ENCODE peak calls at places on chromosomes 3 and 15, in four cellular contexts. I is fibroblast of lung, X is neural progenitor cell, D is HepG2. P is an unnamed sample.

GRCh38 chr15:59260090-59260489 is 53.4 kb downstream of the LDHAL6B start:
- DNase-seq in X (peak), I (no peak), D (no peak), P (no peak)

GRCh38 chr15:40358492-40359353 is 704 bp downstream of the DISP2 start:
- DNase-seq in D (no peak), I (no peak), X (no peak), P (no peak)

GRCh38 chr3:149374391-149374790 is 3.1 kb downstream of the TM4SF1 start:
- DNase-seq in I (no peak), D (no peak), X (no peak), P (no peak)

GRCh38 chr3:126104742-126105605 is 21.1 kb upstream of the SLC41A3 start:
- DNase-seq in I (no peak), D (no peak), X (no peak), P (no peak)

GRCh38 chr15:32683906-32684584 is 33.8 kb upstream of the GREM1 start:
- DNase-seq in X (no peak), D (no peak), I (peak), P (no peak)

GRCh38 chr3:134797080-134797801 is 2.2 kb downstream of the EPHB1 start:
- DNase-seq in D (no peak), X (peak), I (no peak), P (no peak)

GRCh38 chr3:14169871-14170270 is 8.5 kb downstream of the XPC start:
- DNase-seq in I (no peak), X (no peak), D (no peak), P (no peak)

GRCh38 chr3:139173372-139174108 is 128.8 kb upstream of the PRR23C start:
- DNase-seq in X (no peak), D (no peak), I (peak), P (no peak)

GRCh38 chr15:77803487-77803886 is 170.8 kb upstream of the LINGO1 start:
- DNase-seq in I (no peak), D (no peak), X (no peak), P (no peak)

GRCh38 chr3:8845641-8846040 is 76.2 kb upstream of the OXTR start:
- DNase-seq in D (no peak), I (no peak), X (no peak), P (no peak)

GRCh38 chr3:59464187-59464586 is 414.4 kb upstream of the CFAP20DC start:
- DNase-seq in D (no peak), X (peak), I (no peak), P (no peak)

GRCh38 chr3:119562307-119562961 is 3.0 kb upstream of the CD80 start:
- DNase-seq in D (no peak), I (no peak), X (no peak), P (no peak)

GRCh38 chr15:101372960-101373525 is 78.0 kb upstream of the SNRPA1 start:
- DNase-seq in D (no peak), X (no peak), I (no peak), P (no peak)

GRCh38 chr15:63188247-63188936 is 1.0 kb upstream of the RAB8B start:
- DNase-seq in X (peak), I (no peak), D (no peak), P (no peak)

GRCh38 chr15:23395832-23396231 is 41.3 kb downstream of the GOLGA8S start:
- DNase-seq in D (no peak), I (no peak), X (no peak), P (no peak)

GRCh38 chr3:45152307-45152706 is 6.1 kb upstream of the CDCP1 start:
- DNase-seq in I (no peak), X (no peak), D (no peak), P (no peak)

GRCh38 chr15:74651251-74651741 is 35.7 kb downstream of the CLK3 start:
- DNase-seq in I (no peak), X (no peak), D (no peak), P (no peak)

GRCh38 chr3:63845215-63845614 is 18.4 kb downstream of the THOC7 start:
- DNase-seq in I (no peak), X (no peak), D (no peak), P (no peak)

GRCh38 chr3:44074181-44074580 is 167.5 kb upstream of the TOPAZ1 start:
- DNase-seq in X (no peak), I (no peak), D (no peak), P (no peak)

GRCh38 chr15:31405200-31405929 is 78.7 kb downstream of the KLF13 start:
- DNase-seq in D (peak), X (no peak), I (no peak), P (no peak)

GRCh38 chr3:61892881-61893280 is 331.5 kb downstream of the PTPRG start:
- DNase-seq in X (no peak), I (no peak), D (no peak), P (no peak)

GRCh38 chr3:175896655-175897054 is 1037.5 kb downstream of the NAALADL2 start:
- DNase-seq in X (no peak), I (no peak), D (no peak), P (no peak)

GRCh38 chr3:197297020-197297419 is 1.4 kb downstream of the DLG1 start:
- DNase-seq in D (no peak), I (no peak), X (no peak), P (no peak)

GRCh38 chr3:117788086-117788485 is 1078.5 kb downstream of the TUSC7 start:
- DNase-seq in D (no peak), X (peak), I (peak), P (no peak)

GRCh38 chr3:85567074-85567676 is 608.4 kb downstream of the CADM2 start:
- DNase-seq in X (peak), D (peak), I (peak), P (no peak)

GRCh38 chr3:126798521-126798920 is 94.5 kb downstream of the CHCHD6 start:
- DNase-seq in I (no peak), X (no peak), D (no peak), P (no peak)

GRCh38 chr15:57696146-57696545 is 10.4 kb upstream of the POLR2M start:
- DNase-seq in I (no peak), X (no peak), D (no peak), P (no peak)

GRCh38 chr15:58369261-58369699 is 62.5 kb upstream of the LIPC start:
- DNase-seq in I (peak), D (peak), X (no peak), P (no peak)

GRCh38 chr15:40413036-40413435 is 7.4 kb downstream of the IVD start:
- DNase-seq in X (no peak), D (no peak), I (no peak), P (no peak)

GRCh38 chr3:129282727-129283327 is 4.2 kb downstream of the HMCES start:
- DNase-seq in D (peak), I (peak), X (no peak), P (peak)

GRCh38 chr15:32113224-32113623 is 82.9 kb downstream of the CHRNA7 start:
- DNase-seq in X (no peak), I (no peak), D (peak), P (no peak)

GRCh38 chr3:27483117-27484001 is 825 bp downstream of the SLC4A7 start:
- DNase-seq in X (peak), D (peak), I (peak), P (no peak)

GRCh38 chr15:32982001-32982400 is 212.5 kb downstream of the FMN1 start:
- DNase-seq in D (no peak), X (no peak), I (no peak), P (no peak)

GRCh38 chr3:135869439-135870105 is 96.0 kb upstream of the PPP2R3A start:
- DNase-seq in I (no peak), D (no peak), X (no peak), P (no peak)

GRCh38 chr3:112774293-112774926 is 72.3 kb downstream of the CD200R1L start:
- DNase-seq in X (no peak), I (peak), D (no peak), P (peak)

GRCh38 chr3:127328391-127328790 is 40.5 kb upstream of the PRR20G start:
- DNase-seq in I (no peak), X (no peak), D (no peak), P (no peak)

GRCh38 chr3:178320481-178321352 is 215.5 kb upstream of the KCNMB2 start:
- DNase-seq in X (no peak), I (peak), D (no peak), P (no peak)

GRCh38 chr15:31338318-31338878 is 11.8 kb downstream of the KLF13 start:
- DNase-seq in X (no peak), I (peak), D (no peak), P (no peak)

GRCh38 chr15:68543546-68544008 is 35.2 kb upstream of the CORO2B start:
- DNase-seq in D (no peak), X (no peak), I (no peak), P (no peak)

DNA sequence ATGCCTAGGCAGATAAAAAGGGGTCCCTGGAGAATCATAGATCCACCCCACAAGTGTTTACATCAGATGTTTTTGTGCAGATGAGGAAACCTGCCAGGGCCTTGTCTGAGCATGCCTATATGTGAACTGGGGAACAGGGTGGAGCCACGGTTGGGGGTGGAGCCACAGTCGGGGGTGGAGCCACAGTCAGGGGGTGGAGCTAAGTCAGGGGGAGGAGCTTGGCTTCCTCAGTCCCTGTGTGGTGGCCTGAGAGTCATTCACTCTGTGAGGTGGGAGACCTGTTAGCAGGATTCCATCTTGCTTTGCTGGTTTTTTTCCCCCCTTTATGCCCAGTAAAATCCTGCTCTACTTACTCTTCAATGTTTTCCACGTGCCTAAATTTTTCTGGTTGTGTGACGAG is 57.8 kb upstream of the TGFBR2 start:
- DNase-seq in X (no peak), I (no peak), D (no peak), P (no peak)
- H3K9ac ChIP-seq in X (no peak), I (no peak), D (no peak), P (no peak)

GRCh38 chr15:88769161-88769971 is 33.9 kb upstream of the ACAN start:
- DNase-seq in I (no peak), D (no peak), X (peak), P (no peak)
- TF ChIP-seq EZH2 in I (no peak), D (no peak), X (peak), P (peak)

GRCh38 chr3:122497425-122497824 is 17.3 kb downstream of the KPNA1 start:
- DNase-seq in D (no peak), I (peak), X (no peak), P (no peak)

GRCh38 chr3:122498152-122498551 is 16.6 kb downstream of the KPNA1 start:
- DNase-seq in X (no peak), D (no peak), I (no peak), P (no peak)

GRCh38 chr3:122493296-122493695 is 21.4 kb downstream of the KPNA1 start:
- DNase-seq in D (no peak), X (no peak), I (peak), P (no peak)

GRCh38 chr3:122502139-122502538 is 12.6 kb downstream of the KPNA1 start:
- DNase-seq in I (no peak), D (no peak), X (no peak), P (no peak)

DNA sequence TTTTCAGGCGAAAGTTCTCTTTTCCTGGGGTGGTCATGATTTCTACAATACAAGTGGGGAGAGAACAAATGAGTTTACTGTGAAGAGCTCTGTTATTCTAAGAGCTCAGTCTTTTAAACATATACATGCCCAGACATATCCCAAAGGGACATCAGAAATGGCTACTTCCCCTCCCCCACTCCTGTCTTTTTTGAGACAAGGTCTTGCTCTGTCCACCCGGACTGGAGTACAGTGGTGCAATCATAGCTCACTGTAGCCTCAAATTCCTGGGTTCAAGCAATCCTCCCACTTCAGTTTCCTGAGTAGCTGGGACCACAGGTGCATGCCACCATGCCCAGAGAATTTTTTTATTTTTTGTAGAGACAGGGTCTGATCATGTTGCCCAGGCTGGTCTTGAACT is 18.2 kb downstream of the KPNA1 start:
- DNase-seq in D (no peak), X (no peak), I (no peak), P (no peak)
- H2AFZ ChIP-seq in D (no peak), X (no peak), I (no peak), P (no peak)

GRCh38 chr15:34337557-34338306 is at the start of gene SLC12A6:
- DNase-seq in I (peak), X (peak), D (peak), P (peak)
- H3K9ac ChIP-seq in I (peak), X (peak), D (peak), P (peak)

GRCh38 chr3:42502429-42503250 is at the start of gene VIPR1:
- DNase-seq in X (peak), I (no peak), D (peak), P (peak)
- TF ChIP-seq EZH2 in X (no peak), I (peak), D (no peak), P (no peak)